ENCODE peak calls at places on chromosomes 4 and X, in ten cellular contexts. Y is nucleus accumbens, X is heart left ventricle, D is SW480, B is kidney, N is T-helper 1 cell, E is A673, J is kidney glomerular epithelial cell, W is AG10803, A is ELF-1. P is an unnamed sample.
A peak's percentile ranks its signal among the peaks of the same experiment; 100 is the strongest.

GRCh38 chrX:109190542-109190941 is 291.3 kb downstream of the GUCY2F start:
- DNase-seq in Y (no peak), X (no peak), D (no peak), B (no peak), N (no peak), E (no peak), J (no peak), W (no peak), A (no peak), P (no peak)

GRCh38 chr4:97309111-97309510 is 834.2 kb downstream of the STPG2 start:
- DNase-seq in Y (no peak), X (no peak), D (no peak), B (no peak), N (no peak), E (no peak), J (no peak), W (no peak), A (no peak), P (no peak)

GRCh38 chr4:21649691-21650090 is 298.9 kb downstream of the KCNIP4 start:
- DNase-seq in Y (no peak), X (no peak), D (no peak), B (no peak), N (no peak), E (no peak), J (peak; percentile 15), W (no peak), A (no peak), P (no peak)

GRCh38 chr4:170672571-170672970 is 582.8 kb upstream of the AADAT start:
- DNase-seq in Y (no peak), X (no peak), D (no peak), B (no peak), N (no peak), E (no peak), J (peak; percentile 22), W (no peak), A (no peak), P (no peak)

GRCh38 chr4:112270643-112271484 is 14.8 kb downstream of the TIFA start:
- DNase-seq in Y (no peak), X (no peak), D (peak; percentile 4), B (no peak), N (no peak), E (no peak), J (no peak), W (peak; percentile 81), A (no peak), P (no peak)

GRCh38 chrX:12304261-12304660 is 166.0 kb downstream of the FRMPD4 start:
- DNase-seq in Y (no peak), X (no peak), D (no peak), B (no peak), N (no peak), E (peak; percentile 1), J (no peak), W (peak; percentile 76), A (no peak), P (no peak)

GRCh38 chr4:16745009-16745408 is 153.4 kb downstream of the LDB2 start:
- DNase-seq in Y (no peak), X (no peak), D (no peak), B (no peak), N (no peak), E (no peak), J (peak; percentile 21), W (peak; percentile 90), A (no peak), P (no peak)

GRCh38 chr4:143616771-143617170 is 83.7 kb downstream of the FREM3 start:
- DNase-seq in Y (no peak), X (no peak), D (peak; percentile 88), B (no peak), N (no peak), E (no peak), J (no peak), W (peak; percentile 6), A (no peak), P (no peak)

GRCh38 chr4:167020410-167020809 is 213.9 kb downstream of the SPOCK3 start:
- DNase-seq in Y (no peak), X (no peak), D (no peak), B (no peak), N (no peak), E (peak; percentile 33), J (no peak), W (no peak), A (peak; percentile 1), P (no peak)

GRCh38 chrX:52271212-52271611 is 86.5 kb downstream of the MAGED4 start:
- DNase-seq in Y (no peak), X (no peak), D (peak; percentile 18), B (no peak), N (no peak), E (peak; percentile 80), J (no peak), W (peak; percentile 0), A (peak; percentile 46), P (no peak)

GRCh38 chr4:110970642-110971041 is 347.8 kb upstream of the PITX2 start:
- DNase-seq in Y (no peak), X (no peak), D (peak; percentile 56), B (no peak), N (no peak), E (peak; percentile 79), J (peak; percentile 43), W (peak; percentile 37), A (peak; percentile 79), P (no peak)

GRCh38 chr4:77538574-77539157 is 67.0 kb upstream of the CXCL13 start:
- DNase-seq in Y (no peak), X (no peak), D (peak; percentile 67), B (no peak), N (no peak), E (no peak), J (peak; percentile 69), W (no peak), A (no peak), P (no peak)

GRCh38 chrX:55546956-55547355 is 57.3 kb upstream of the USP51 start:
- DNase-seq in Y (no peak), X (no peak), D (no peak), B (no peak), N (no peak), E (no peak), J (no peak), W (no peak), A (no peak), P (no peak)

GRCh38 chr4:77433102-77433733 is 172.4 kb upstream of the CXCL13 start:
- DNase-seq in Y (no peak), X (peak; percentile 23), D (peak; percentile 65), B (no peak), N (no peak), E (peak; percentile 28), J (peak; percentile 56), W (peak; percentile 12), A (peak; percentile 17), P (no peak)

GRCh38 chr4:187333151-187333550 is 609.5 kb upstream of the FAT1 start:
- DNase-seq in Y (no peak), X (no peak), D (no peak), B (no peak), N (no peak), E (no peak), J (no peak), W (no peak), A (no peak), P (no peak)

GRCh38 chr4:26368685-26369084 is 47.9 kb downstream of the RBPJ start:
- DNase-seq in Y (no peak), X (no peak), D (no peak), B (no peak), N (no peak), E (no peak), J (no peak), W (no peak), A (no peak), P (no peak)

GRCh38 chrX:66872771-66873170 is 233.9 kb upstream of the EDA2R start:
- DNase-seq in Y (no peak), X (no peak), D (no peak), B (no peak), N (no peak), E (no peak), J (no peak), W (no peak), A (no peak), P (no peak)

GRCh38 chr4:172830295-172830764 is 338.3 kb upstream of the GALNT7 start:
- DNase-seq in Y (no peak), X (no peak), D (no peak), B (no peak), N (no peak), E (peak; percentile 55), J (peak; percentile 6), W (no peak), A (no peak), P (no peak)

GRCh38 chrX:149512225-149512885 is 7.2 kb upstream of the IDS start:
- DNase-seq in Y (peak; percentile 4), X (peak; percentile 31), D (peak; percentile 49), B (no peak), N (peak; percentile 26), E (peak; percentile 64), J (no peak), W (peak; percentile 43), A (peak; percentile 94), P (peak; percentile 46)

GRCh38 chr4:105350859-105351494 is 122.9 kb downstream of the PPA2 start:
- DNase-seq in Y (no peak), X (no peak), D (no peak), B (no peak), N (no peak), E (peak; percentile 51), J (peak; percentile 25), W (peak; percentile 20), A (no peak), P (no peak)

GRCh38 chr4:77007358-77008230 is 58.0 kb downstream of the SEPTIN11 start:
- DNase-seq in Y (no peak), X (no peak), D (no peak), B (no peak), N (no peak), E (peak; percentile 70), J (peak; percentile 65), W (peak; percentile 74), A (no peak), P (no peak)

GRCh38 chr4:124143632-124144031 is 568.9 kb downstream of the ANKRD50 start:
- DNase-seq in Y (no peak), X (no peak), D (no peak), B (no peak), N (no peak), E (no peak), J (no peak), W (no peak), A (no peak), P (no peak)

GRCh38 chrX:131633285-131633917 is 89.5 kb downstream of the OR13H1 start:
- DNase-seq in Y (peak; percentile 10), X (peak; percentile 20), D (peak; percentile 48), B (no peak), N (no peak), E (peak; percentile 83), J (peak; percentile 25), W (peak; percentile 43), A (peak; percentile 72), P (peak; percentile 1)

GRCh38 chrX:152072236-152072635 is 66.1 kb downstream of the MAGEA10 start:
- DNase-seq in Y (no peak), X (no peak), D (peak; percentile 48), B (no peak), N (no peak), E (no peak), J (no peak), W (peak; percentile 71), A (no peak), P (no peak)

GRCh38 chrX:107710617-107711391 is 64.8 kb downstream of the TSC22D3 start:
- DNase-seq in Y (no peak), X (peak; percentile 34), D (peak; percentile 41), B (no peak), N (peak; percentile 9), E (peak; percentile 9), J (peak; percentile 75), W (peak; percentile 93), A (peak; percentile 66), P (no peak)

GRCh38 chrX:56281789-56282188 is 49.6 kb downstream of the KLF8 start:
- DNase-seq in Y (no peak), X (no peak), D (peak; percentile 38), B (no peak), N (no peak), E (peak; percentile 23), J (no peak), W (peak; percentile 13), A (no peak), P (no peak)

GRCh38 chr4:24121395-24122175 is 231.7 kb upstream of the PPARGC1A start:
- DNase-seq in Y (no peak), X (no peak), D (no peak), B (no peak), N (no peak), E (no peak), J (no peak), W (no peak), A (no peak), P (no peak)

GRCh38 chr4:82864336-82865001 is 26.5 kb downstream of the SEC31A start:
- DNase-seq in Y (no peak), X (no peak), D (no peak), B (no peak), N (no peak), E (no peak), J (no peak), W (no peak), A (no peak), P (no peak)